ENCODE peak calls at places on chromosomes 11 and 22, in four cellular contexts. One of them, this sample, is unnamed.

GRCh38 chr11:91495837-91496236 is 728.8 kb upstream of the FAT3 start:
- DNase-seq in GM12878: no peak
- DNase-seq in GM12891: no peak
- DNase-seq in K562: no peak
- DNase-seq in this sample: no peak

GRCh38 chr11:128686745-128687177 is 7.1 kb upstream of the FLI1 start:
- DNase-seq in K562: no peak
- DNase-seq in GM12891: peak; percentile 50
- DNase-seq in GM12878: no peak
- DNase-seq in this sample: no peak

GRCh38 chr22:22697377-22698120 is 53.1 kb downstream of the GGTLC2 start:
- DNase-seq in GM12891: no peak
- DNase-seq in K562: no peak
- DNase-seq in GM12878: no peak
- DNase-seq in this sample: no peak

GRCh38 chr11:22193348-22194051 is 615 bp downstream of the ANO5 start:
- DNase-seq in K562: peak; percentile 7
- DNase-seq in GM12878: no peak
- DNase-seq in GM12891: peak; percentile 16
- DNase-seq in this sample: no peak

GRCh38 chr22:42680648-42681047 is 31.5 kb upstream of the CYB5R3 start:
- DNase-seq in GM12878: no peak
- DNase-seq in K562: peak; percentile 23
- DNase-seq in GM12891: no peak
- DNase-seq in this sample: no peak

GRCh38 chr11:125338886-125339811 is 156.9 kb downstream of the FEZ1 start:
- DNase-seq in GM12878: no peak
- DNase-seq in K562: no peak
- DNase-seq in GM12891: no peak
- DNase-seq in this sample: no peak

GRCh38 chr11:117917591-117917990 is 11.6 kb downstream of the TMPRSS13 start:
- DNase-seq in GM12891: no peak
- DNase-seq in GM12878: no peak
- DNase-seq in K562: no peak
- DNase-seq in this sample: no peak

GRCh38 chr22:23069502-23070357 is 589 bp upstream of the GNAZ start:
- DNase-seq in GM12891: peak; percentile 91
- DNase-seq in K562: peak; percentile 100
- DNase-seq in GM12878: peak; percentile 15
- DNase-seq in this sample: peak; percentile 79

GRCh38 chr22:48953830-48954229 is 873.8 kb downstream of the BRD1 start:
- DNase-seq in K562: no peak
- DNase-seq in GM12878: no peak
- DNase-seq in GM12891: no peak
- DNase-seq in this sample: no peak

GRCh38 chr11:61775106-61775505 is 17.3 kb downstream of the TMEM258 start:
- DNase-seq in GM12878: no peak
- DNase-seq in GM12891: no peak
- DNase-seq in K562: no peak
- DNase-seq in this sample: no peak

GRCh38 chr11:112174789-112175595 is at the start of gene BCO2:
- DNase-seq in GM12891: no peak
- DNase-seq in GM12878: no peak
- DNase-seq in K562: peak; percentile 75
- DNase-seq in this sample: no peak

GRCh38 chr11:76322593-76323341 is 58.2 kb downstream of the THAP12 start:
- DNase-seq in GM12891: no peak
- DNase-seq in K562: no peak
- DNase-seq in GM12878: no peak
- DNase-seq in this sample: no peak

GRCh38 chr11:63321723-63322122 is 47.9 kb upstream of the SLC22A9 start:
- DNase-seq in GM12891: no peak
- DNase-seq in GM12878: no peak
- DNase-seq in K562: no peak
- DNase-seq in this sample: no peak

GRCh38 chr11:64268687-64269379 is 15.6 kb downstream of the BAD start:
- DNase-seq in GM12891: no peak
- DNase-seq in GM12878: no peak
- DNase-seq in K562: peak; percentile 45
- DNase-seq in this sample: peak; percentile 72

GRCh38 chr22:30636226-30637077 is 871 bp downstream of the SLC35E4 start:
- DNase-seq in GM12891: no peak
- DNase-seq in GM12878: no peak
- DNase-seq in K562: no peak
- DNase-seq in this sample: no peak

GRCh38 chr11:10784229-10785145 is 24.2 kb downstream of the EIF4G2 start:
- DNase-seq in GM12891: no peak
- DNase-seq in GM12878: no peak
- DNase-seq in K562: no peak
- DNase-seq in this sample: no peak

GRCh38 chr11:113153847-113154246 is 160.5 kb upstream of the TTC12 start:
- DNase-seq in K562: no peak
- DNase-seq in GM12891: no peak
- DNase-seq in GM12878: no peak
- DNase-seq in this sample: no peak

GRCh38 chr11:27468643-27469332 is 3.8 kb downstream of the LGR4 start:
- DNase-seq in GM12891: no peak
- DNase-seq in K562: no peak
- DNase-seq in GM12878: no peak
- DNase-seq in this sample: no peak

GRCh38 chr22:42937164-42937854 is 77.6 kb downstream of the PACSIN2 start:
- DNase-seq in GM12878: no peak
- DNase-seq in K562: peak; percentile 52
- DNase-seq in GM12891: no peak
- DNase-seq in this sample: peak; percentile 89

GRCh38 chr11:77172666-77172982 is 44.6 kb downstream of the MYO7A start:
- DNase-seq in GM12878: no peak
- DNase-seq in GM12891: no peak
- DNase-seq in K562: no peak
- DNase-seq in this sample: no peak

GRCh38 chr11:288328-289144 is at the start of gene PGGHG:
- DNase-seq in K562: peak; percentile 96
- DNase-seq in GM12878: no peak
- DNase-seq in GM12891: peak; percentile 95
- DNase-seq in this sample: no peak

GRCh38 chr11:110219011-110219785 is 77.2 kb downstream of the RDX start:
- DNase-seq in GM12891: no peak
- DNase-seq in K562: no peak
- DNase-seq in GM12878: no peak
- DNase-seq in this sample: no peak

GRCh38 chr11:73629907-73630306 is 16.5 kb upstream of the PLEKHB1 start:
- DNase-seq in K562: no peak
- DNase-seq in GM12891: no peak
- DNase-seq in GM12878: no peak
- DNase-seq in this sample: no peak

GRCh38 chr11:115418626-115419025 is 85.6 kb downstream of the CADM1 start:
- DNase-seq in GM12891: no peak
- DNase-seq in GM12878: no peak
- DNase-seq in K562: no peak
- DNase-seq in this sample: no peak

GRCh38 chr11:14455648-14456430 is 43.8 kb downstream of the COPB1 start:
- DNase-seq in K562: no peak
- DNase-seq in GM12878: no peak
- DNase-seq in GM12891: no peak
- DNase-seq in this sample: no peak

DNA sequence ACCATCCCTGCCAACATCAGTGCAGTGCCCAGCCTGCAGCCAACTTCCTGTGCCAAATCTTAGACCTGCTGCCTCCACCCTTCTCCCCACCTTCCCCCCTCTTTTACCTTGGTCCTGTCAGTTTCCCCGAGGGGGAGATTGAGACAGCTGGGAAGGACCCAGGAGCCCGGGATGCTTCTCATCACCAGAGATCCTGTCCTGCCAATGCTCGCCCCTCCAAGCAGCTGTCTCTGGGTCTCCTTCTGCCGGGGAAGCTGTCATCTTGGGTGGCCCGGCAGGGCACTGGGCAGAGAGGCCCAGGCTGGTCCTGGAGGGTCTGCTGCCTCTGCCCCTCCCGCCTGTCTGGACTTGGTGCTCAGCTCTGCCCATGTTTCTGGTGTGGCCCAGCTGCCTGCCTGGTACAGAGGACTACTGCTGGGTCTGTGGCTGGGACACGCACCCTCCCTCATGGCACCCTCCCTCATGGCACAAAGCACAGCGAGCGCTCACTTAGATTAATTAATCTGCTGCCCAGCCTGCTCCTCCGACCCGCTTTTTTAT is 60.4 kb upstream of the THY1 start:
- DNase-seq in GM12891: no peak
- DNase-seq in K562: no peak
- DNase-seq in GM12878: no peak
- DNase-seq in this sample: no peak
- TF ChIP-seq SPI1 in GM12891: no peak
- TF ChIP-seq SPI1 in K562: no peak
- TF ChIP-seq SPI1 in GM12878: no peak
- TF ChIP-seq SPI1 in this sample: no peak

GRCh38 chr11:41879186-41879738 is 419.8 kb upstream of the LRRC4C start:
- DNase-seq in K562: no peak
- DNase-seq in GM12878: no peak
- DNase-seq in GM12891: no peak
- DNase-seq in this sample: no peak
- TF ChIP-seq POLR2AphosphoS5 in K562: no peak
- TF ChIP-seq POLR2AphosphoS5 in GM12878: no peak
- TF ChIP-seq POLR2AphosphoS5 in GM12891: no peak
- TF ChIP-seq POLR2AphosphoS5 in this sample: no peak

DNA sequence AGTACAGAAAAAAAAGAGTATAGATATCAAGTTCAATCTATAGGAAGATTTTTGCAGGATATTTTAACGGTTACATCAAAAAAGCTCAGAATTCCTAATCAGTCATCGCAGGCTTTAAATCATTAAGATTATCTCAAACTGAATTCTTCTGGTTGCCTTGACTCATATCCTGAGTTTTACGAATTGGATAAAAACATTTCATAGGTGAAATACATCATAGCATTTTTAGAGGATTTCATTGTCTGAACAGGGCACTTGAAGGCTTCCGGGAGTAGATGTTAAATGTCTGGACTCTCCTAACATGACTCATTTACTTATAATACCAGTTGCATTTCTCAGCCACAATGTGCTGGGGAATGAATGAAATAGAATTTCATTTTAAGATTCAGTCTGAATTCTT is 2216.6 kb upstream of the RAG2 start:
- DNase-seq in GM12891: no peak
- DNase-seq in GM12878: no peak
- DNase-seq in K562: no peak
- DNase-seq in this sample: no peak
- TF ChIP-seq SPI1 in GM12891: no peak
- TF ChIP-seq SPI1 in GM12878: no peak
- TF ChIP-seq SPI1 in K562: no peak
- TF ChIP-seq SPI1 in this sample: no peak

DNA sequence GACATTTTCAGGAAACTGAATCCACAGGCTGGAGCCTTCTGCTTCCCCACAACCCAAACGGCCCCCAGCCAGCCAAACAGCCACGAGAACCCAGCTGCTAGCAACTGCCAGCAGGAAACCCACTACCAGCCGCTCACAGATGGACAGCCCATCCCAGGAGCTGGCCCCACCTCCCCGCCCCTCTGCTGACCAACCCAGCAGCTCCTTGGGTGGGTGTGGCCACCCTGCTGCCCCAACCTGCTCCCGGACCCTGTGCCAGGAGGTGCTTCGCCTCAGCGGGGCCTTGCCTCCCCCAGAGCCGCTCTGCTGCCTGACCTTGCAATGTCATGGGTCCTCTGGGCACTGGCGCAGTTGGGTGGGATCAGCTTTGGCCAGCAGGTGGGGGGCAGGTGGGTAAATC is 8.2 kb upstream of the CCDC188 start:
- DNase-seq in K562: no peak
- DNase-seq in GM12878: no peak
- DNase-seq in GM12891: no peak
- DNase-seq in this sample: no peak
- TF ChIP-seq POLR2AphosphoS5 in K562: no peak
- TF ChIP-seq POLR2AphosphoS5 in GM12878: no peak
- TF ChIP-seq POLR2AphosphoS5 in GM12891: no peak
- TF ChIP-seq POLR2AphosphoS5 in this sample: peak; percentile 58